ENCODE peak calls at places on chromosome 12, in five cellular contexts. X, D, K, M and Q are unnamed samples. For H3K4me1, the result is how much of the 10 kb centered on the place peaks cover.

GRCh38 chr12:92745874-92746553 is 43.2 kb downstream of the PLEKHG7 start:
- DNase-seq in X (no peak), D (peak), K (no peak), M (peak), Q (peak)

GRCh38 chr12:131390408-131391100 is 320.3 kb upstream of the SFSWAP start:
- DNase-seq in X (peak), D (no peak), K (peak), M (no peak), Q (no peak)

GRCh38 chr12:29241821-29242591 is 92.9 kb downstream of the FAR2 start:
- DNase-seq in X (peak), D (no peak), K (no peak), M (peak), Q (no peak)

GRCh38 chr12:122454739-122455138 is 32.3 kb upstream of the CLIP1 start:
- DNase-seq in X (no peak), D (peak), K (no peak), M (no peak), Q (no peak)

GRCh38 chr12:75954076-75954475 is 77.5 kb downstream of the PHLDA1 start:
- DNase-seq in X (peak), D (no peak), K (peak), M (no peak), Q (no peak)

GRCh38 chr12:22684526-22685118 is 59.7 kb downstream of the ETNK1 start:
- DNase-seq in X (peak), D (no peak), K (peak), M (no peak), Q (no peak)

GRCh38 chr12:50537538-50537919 is 32.7 kb downstream of the DIP2B start:
- DNase-seq in X (no peak), D (no peak), K (no peak), M (no peak), Q (no peak)

GRCh38 chr12:92735131-92735721 is 32.4 kb downstream of the PLEKHG7 start:
- DNase-seq in X (peak), D (no peak), K (no peak), M (no peak), Q (peak)

GRCh38 chr12:128521981-128522380 is 255.0 kb downstream of the TMEM132C start:
- DNase-seq in X (no peak), D (no peak), K (no peak), M (no peak), Q (no peak)

GRCh38 chr12:114636723-114637480 is 47.1 kb downstream of the TBX3 start:
- DNase-seq in X (peak), D (no peak), K (no peak), M (peak), Q (no peak)

DNA sequence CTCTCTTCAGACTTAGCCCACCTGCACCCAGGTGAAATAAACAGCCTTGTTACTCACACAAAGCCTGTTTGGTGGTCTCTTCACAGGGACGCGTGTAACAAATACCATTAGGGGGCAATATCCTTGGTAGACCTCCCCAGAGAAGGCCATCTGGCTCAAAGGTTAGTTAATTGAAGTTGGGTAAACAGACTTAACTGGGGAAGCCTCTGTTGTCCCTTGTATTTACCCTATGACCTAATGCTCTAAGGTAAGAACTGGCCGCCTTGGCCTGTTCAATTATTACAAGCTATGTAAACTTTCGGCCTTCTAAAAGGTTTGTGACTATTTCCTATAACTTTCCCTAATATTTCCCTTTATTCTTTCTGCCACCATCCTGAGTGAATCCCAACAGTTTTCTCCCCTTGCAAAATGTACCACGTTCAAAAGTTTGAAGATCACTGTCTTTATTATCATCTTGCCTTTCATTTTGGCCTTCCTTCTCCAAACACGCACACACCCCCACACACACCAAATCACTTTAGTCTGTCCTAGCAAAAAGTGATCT is 15.3 kb upstream of the LYZ start:
- DNase-seq in X (no peak), D (no peak), K (no peak), M (no peak), Q (no peak)
- TF ChIP-seq POLR2AphosphoS5 in X (no peak), D (no peak), K (no peak), M (no peak), Q (no peak)

GRCh38 chr12:96156211-96156610 is 38.0 kb upstream of the ELK3 start:
- DNase-seq in X (no peak), D (no peak), K (no peak), M (no peak), Q (no peak)
- H3K4me1 ChIP-seq in X (under half), D (under half), K (under half), M (under half), Q (under half)

GRCh38 chr12:120261951-120262851 is 3.3 kb downstream of the PXN start:
- DNase-seq in X (no peak), D (peak), K (peak), M (peak), Q (no peak)
- TF ChIP-seq POLR2AphosphoS5 in X (no peak), D (peak), K (no peak), M (no peak), Q (no peak)

GRCh38 chr12:69468237-69469026 is 1.8 kb upstream of the FRS2 start:
- DNase-seq in X (peak), D (no peak), K (peak), M (no peak), Q (no peak)
- H3K4me1 ChIP-seq in X (under half), D (under half), K (under half), M (under half), Q (under half)

GRCh38 chr12:48640428-48640827 is 41.6 kb downstream of the KANSL2 start:
- DNase-seq in X (no peak), D (no peak), K (no peak), M (no peak), Q (no peak)
- TF ChIP-seq POLR2AphosphoS5 in X (no peak), D (no peak), K (no peak), M (no peak), Q (no peak)

DNA sequence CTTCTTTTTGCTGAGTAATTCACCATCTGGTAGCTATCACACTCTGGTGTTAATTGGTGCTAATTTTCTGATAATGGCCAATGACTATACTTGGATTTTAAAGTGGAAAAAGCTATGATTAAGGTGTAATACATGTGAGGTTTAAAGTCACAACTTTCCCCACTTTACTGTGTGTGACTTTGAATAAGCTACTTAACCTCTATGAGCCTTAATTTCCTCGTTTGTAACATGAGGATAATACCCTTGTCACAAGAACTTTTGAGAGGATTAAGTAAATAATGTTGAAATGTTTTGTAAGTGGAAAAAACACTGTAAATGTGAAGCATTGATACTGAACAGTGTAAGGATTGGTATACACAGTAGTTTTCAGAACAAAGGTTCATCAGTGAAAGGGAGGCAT is 65.3 kb downstream of the MSRB3 start:
- DNase-seq in X (no peak), D (no peak), K (no peak), M (no peak), Q (no peak)
- H3K4me1 ChIP-seq in X (under half), D (under half), K (under half), M (under half), Q (under half)

GRCh38 chr12:112792306-112792705 is 758 bp downstream of the RPH3A start:
- DNase-seq in X (no peak), D (no peak), K (no peak), M (no peak), Q (no peak)
- TF ChIP-seq POLR2AphosphoS5 in X (no peak), D (no peak), K (no peak), M (no peak), Q (no peak)

GRCh38 chr12:124358572-124358971 is 63.7 kb downstream of the RFLNA start:
- DNase-seq in X (no peak), D (no peak), K (no peak), M (no peak), Q (no peak)

GRCh38 chr12:124361996-124362395 is 67.1 kb downstream of the RFLNA start:
- DNase-seq in X (no peak), D (no peak), K (no peak), M (no peak), Q (no peak)

GRCh38 chr12:124363376-124363965 is 68.6 kb downstream of the RFLNA start:
- DNase-seq in X (no peak), D (no peak), K (no peak), M (no peak), Q (no peak)

GRCh38 chr12:124359671-124360581 is 65.0 kb downstream of the RFLNA start:
- DNase-seq in X (peak), D (peak), K (no peak), M (peak), Q (peak)

GRCh38 chr12:124361074-124361965 is 66.4 kb downstream of the RFLNA start:
- DNase-seq in X (no peak), D (no peak), K (no peak), M (peak), Q (no peak)
- H3K4me1 ChIP-seq in X (under half), D (under half), K (under half), M (under half), Q (half or more)